ENCODE peak calls at places on chromosomes 4 and X, in four cellular contexts. F, H, C and R are unnamed samples.

GRCh38 chr4:88090898-88091297 is 67.5 kb downstream of the ABCG2 start:
- DNase-seq in F (no peak), H (no peak), C (no peak), R (no peak)

GRCh38 chrX:154012336-154012991 is 7.2 kb downstream of the IRAK1 start:
- DNase-seq in F (no peak), H (no peak), C (no peak), R (no peak)

GRCh38 chr4:186643501-186644315 is 79.9 kb downstream of the FAT1 start:
- DNase-seq in F (no peak), H (no peak), C (peak; percentile 16), R (no peak)

GRCh38 chr4:74535471-74535870 is 90.5 kb downstream of the AREG start:
- DNase-seq in F (no peak), H (no peak), C (no peak), R (no peak)

GRCh38 chrX:94854251-94854650 is 1180.2 kb downstream of the FAM133A start:
- DNase-seq in F (no peak), H (no peak), C (no peak), R (no peak)

GRCh38 chrX:51459125-51459524 is 37.3 kb downstream of the NUDT11 start:
- DNase-seq in F (no peak), H (no peak), C (no peak), R (no peak)

GRCh38 chr4:24881508-24882071 is 31.3 kb downstream of the CCDC149 start:
- DNase-seq in F (no peak), H (no peak), C (no peak), R (no peak)

GRCh38 chrX:32871636-32872035 is 339.7 kb downstream of the DMD start:
- DNase-seq in F (no peak), H (no peak), C (no peak), R (no peak)

GRCh38 chr4:61277785-61278184 is 77.7 kb downstream of the ADGRL3 start:
- DNase-seq in F (no peak), H (no peak), C (no peak), R (no peak)

GRCh38 chrX:16882188-16882587 is 12.0 kb upstream of the RBBP7 start:
- DNase-seq in F (no peak), H (no peak), C (no peak), R (peak; percentile 23)

GRCh38 chr4:168585168-168586091 is 88.6 kb downstream of the PALLD start:
- DNase-seq in F (no peak), H (peak; percentile 62), C (no peak), R (peak; percentile 74)

GRCh38 chr4:88743696-88744095 is 46.1 kb upstream of the NAP1L5 start:
- DNase-seq in F (no peak), H (no peak), C (peak; percentile 51), R (no peak)

GRCh38 chrX:925652-926061 is 286.8 kb downstream of the CRLF2 start:
- DNase-seq in F (no peak), H (no peak), C (no peak), R (no peak)

GRCh38 chr4:6767341-6767724 is 15.2 kb upstream of the KIAA0232 start:
- DNase-seq in F (no peak), H (no peak), C (no peak), R (no peak)

GRCh38 chr4:95106408-95106928 is 348.7 kb downstream of the BMPR1B start:
- DNase-seq in F (no peak), H (no peak), C (no peak), R (no peak)

GRCh38 chr4:113146876-113147358 is 97.5 kb downstream of the ANK2 start:
- DNase-seq in F (no peak), H (no peak), C (no peak), R (no peak)

GRCh38 chrX:21725498-21725897 is 32.4 kb downstream of the SMPX start:
- DNase-seq in F (no peak), H (peak; percentile 42), C (no peak), R (peak; percentile 36)

GRCh38 chr4:166594326-166594946 is 639.9 kb downstream of the SPOCK3 start:
- DNase-seq in F (no peak), H (peak; percentile 62), C (no peak), R (peak; percentile 26)

GRCh38 chr4:74038161-74039064 is at the start of gene CXCL3:
- DNase-seq in F (no peak), H (no peak), C (no peak), R (peak; percentile 91)

GRCh38 chrX:15301924-15302323 is 13.5 kb downstream of the ASB11 start:
- DNase-seq in F (no peak), H (no peak), C (no peak), R (no peak)

GRCh38 chr4:186825069-186825468 is 101.4 kb upstream of the FAT1 start:
- DNase-seq in F (no peak), H (no peak), C (no peak), R (no peak)

GRCh38 chr4:123418486-123418931 is 21.9 kb downstream of the SPRY1 start:
- DNase-seq in F (no peak), H (peak; percentile 88), C (peak; percentile 73), R (peak; percentile 54)

GRCh38 chr4:76658231-76659102 is 223.4 kb downstream of the SHROOM3 start:
- DNase-seq in F (no peak), H (no peak), C (peak; percentile 84), R (no peak)

GRCh38 chrX:70025464-70025863 is 24.3 kb downstream of the AWAT2 start:
- DNase-seq in F (no peak), H (no peak), C (no peak), R (no peak)

GRCh38 chr4:163343604-163344146 is at the start of gene NPY5R:
- DNase-seq in F (no peak), H (no peak), C (no peak), R (peak; percentile 71)

GRCh38 chr4:143514432-143514831 is 930 bp downstream of the SMARCA5 start:
- DNase-seq in F (no peak), H (peak; percentile 2), C (no peak), R (peak; percentile 86)

GRCh38 chr4:88353324-88353723 is 25.3 kb upstream of the HERC6 start:
- DNase-seq in F (no peak), H (no peak), C (no peak), R (no peak)

GRCh38 chr4:48683784-48684666 is 96.1 kb downstream of the FRYL start:
- DNase-seq in F (no peak), H (no peak), C (no peak), R (no peak)

GRCh38 chrX:97563531-97564133 is 679.9 kb downstream of the RPA4 start:
- DNase-seq in F (peak; percentile 14), H (peak; percentile 56), C (peak; percentile 14), R (peak; percentile 23)

GRCh38 chr4:124025423-124025822 is 628.8 kb downstream of the SPRY1 start:
- DNase-seq in F (no peak), H (no peak), C (no peak), R (peak; percentile 9)

GRCh38 chr4:87235020-87235671 is 14.7 kb upstream of the KLHL8 start:
- DNase-seq in F (no peak), H (no peak), C (no peak), R (no peak)

GRCh38 chrX:124217289-124218251 is 114.9 kb upstream of the TEX13D start:
- DNase-seq in F (peak; percentile 35), H (no peak), C (no peak), R (peak; percentile 28)

GRCh38 chr4:138542191-138542771 is 300.1 kb upstream of the SLC7A11 start:
- DNase-seq in F (no peak), H (no peak), C (no peak), R (no peak)

GRCh38 chr4:47510506-47511143 is 25.6 kb downstream of the ATP10D start:
- DNase-seq in F (no peak), H (no peak), C (no peak), R (no peak)

GRCh38 chr4:30717208-30718020 is 2.8 kb upstream of the PCDH7 start:
- DNase-seq in F (no peak), H (no peak), C (no peak), R (peak; percentile 96)

GRCh38 chr4:164779811-164780216 is 25.9 kb downstream of the SMIM31 start:
- DNase-seq in F (no peak), H (peak; percentile 55), C (no peak), R (peak; percentile 33)